ENCODE peak calls at places on chromosomes 4 and X, in eight cellular contexts. P is stomach, L is glutamatergic neuron, U is epithelial cell of esophagus, S is fibroblast of lung, I is lower lobe of right lung, G is A549, O is WTC11. W is an unnamed sample.

GRCh38 chr4:107685740-107686139 is 34.3 kb downstream of the PAPSS1 start:
- DNase-seq in L (no peak), U (peak; percentile 51), O (no peak), G (no peak), S (no peak), I (no peak), P (no peak), W (no peak)

GRCh38 chr4:147078362-147078761 is 132.7 kb upstream of the TTC29 start:
- DNase-seq in S (peak; percentile 40), O (no peak), G (no peak), P (no peak), U (no peak), L (no peak), I (no peak), W (no peak)

GRCh38 chr4:74555231-74555630 is 110.3 kb downstream of the AREG start:
- DNase-seq in U (peak; percentile 67), P (no peak), O (no peak), G (peak; percentile 40), I (no peak), S (no peak), L (no peak), W (no peak)

GRCh38 chrX:40644175-40644574 is 3.2 kb downstream of the CXorf38 start:
- DNase-seq in G (no peak), U (no peak), S (peak; percentile 75), L (no peak), P (no peak), O (no peak), I (no peak), W (no peak)

GRCh38 chrX:68508799-68509198 is 9.9 kb downstream of the YIPF6 start:
- DNase-seq in O (no peak), S (no peak), P (no peak), I (no peak), U (peak; percentile 19), G (peak; percentile 52), L (no peak), W (no peak)

GRCh38 chr4:84917087-84917821 is 49.2 kb downstream of the WDFY3 start:
- DNase-seq in P (no peak), I (no peak), L (no peak), O (no peak), U (no peak), G (no peak), S (no peak), W (no peak)

GRCh38 chr4:168928346-168928745 is 81.7 kb downstream of the CBR4 start:
- DNase-seq in L (no peak), I (no peak), U (peak; percentile 54), G (no peak), S (no peak), O (no peak), P (no peak), W (no peak)

GRCh38 chr4:100954048-100954447 is 393.3 kb downstream of the PPP3CA start:
- DNase-seq in S (no peak), P (no peak), I (no peak), O (no peak), L (no peak), G (no peak), U (no peak), W (no peak)

GRCh38 chrX:53320543-53321215 is 39.3 kb upstream of the IQSEC2 start:
- DNase-seq in G (no peak), O (no peak), S (no peak), I (peak; percentile 48), P (peak; percentile 36), L (peak; percentile 24), U (no peak), W (no peak)

GRCh38 chrX:13144927-13145659 is 100.7 kb upstream of the FAM9C start:
- DNase-seq in I (no peak), U (no peak), O (no peak), P (no peak), G (no peak), S (no peak), L (no peak), W (no peak)

GRCh38 chr4:561456-561855 is 14.6 kb downstream of the TMEM271 start:
- DNase-seq in G (no peak), L (no peak), U (no peak), I (no peak), P (no peak), O (no peak), S (no peak), W (no peak)

GRCh38 chr4:71270901-71271300 is 67.9 kb upstream of the SLC4A4 start:
- DNase-seq in P (peak; percentile 33), O (peak; percentile 57), L (peak; percentile 63), U (peak; percentile 40), G (peak; percentile 46), S (peak; percentile 62), I (no peak), W (peak; percentile 27)

GRCh38 chr4:57071340-57071739 is 38.8 kb downstream of the IGFBP7 start:
- DNase-seq in L (no peak), P (no peak), I (no peak), U (peak; percentile 68), O (no peak), G (no peak), S (peak; percentile 47), W (no peak)

GRCh38 chrX:10169180-10169579 is 12.4 kb downstream of the CLCN4 start:
- DNase-seq in S (no peak), P (no peak), O (no peak), I (no peak), G (no peak), U (no peak), L (no peak), W (no peak)
- TF ChIP-seq CTCF in S (no peak), P (no peak), O (no peak), I (no peak), G (no peak), U (no peak), L (no peak), W (no peak)

GRCh38 chr4:112330921-112331320 is 33.8 kb downstream of the ALPK1 start:
- DNase-seq in I (no peak), P (no peak), L (no peak), U (no peak), G (no peak), S (no peak), O (no peak), W (no peak)

GRCh38 chr4:112325522-112325921 is 28.4 kb downstream of the ALPK1 start:
- DNase-seq in I (no peak), U (no peak), P (no peak), G (no peak), O (no peak), L (no peak), S (no peak), W (no peak)

GRCh38 chr4:112332398-112332797 is 35.2 kb downstream of the ALPK1 start:
- DNase-seq in P (no peak), S (no peak), I (no peak), O (no peak), G (no peak), L (no peak), U (no peak), W (no peak)

GRCh38 chr4:112329672-112330372 is 32.7 kb downstream of the ALPK1 start:
- DNase-seq in S (no peak), I (no peak), O (no peak), G (no peak), U (no peak), P (no peak), L (no peak), W (no peak)

GRCh38 chr4:112327950-112328349 is 30.8 kb downstream of the ALPK1 start:
- DNase-seq in L (no peak), P (no peak), O (no peak), G (peak; percentile 27), U (peak; percentile 67), I (no peak), S (peak; percentile 79), W (no peak)
- TF ChIP-seq CTCF in L (peak; percentile 56), P (peak; percentile 24), O (peak; percentile 36), G (peak; percentile 51), U (peak; percentile 50), I (peak; percentile 37), S (peak; percentile 55), W (peak; percentile 75)

GRCh38 chr4:173522160-173522873 is 7.7 kb downstream of the HAND2 start:
- DNase-seq in L (peak; percentile 83), G (no peak), O (peak; percentile 67), U (peak; percentile 36), I (no peak), P (peak; percentile 55), S (peak; percentile 90), W (no peak)

GRCh38 chr4:173524218-173525117 is 5.6 kb downstream of the HAND2 start:
- DNase-seq in P (no peak), O (no peak), U (no peak), I (no peak), G (no peak), S (no peak), L (no peak), W (no peak)

GRCh38 chr4:173521474-173522159 is 8.4 kb downstream of the HAND2 start:
- DNase-seq in O (no peak), S (no peak), L (peak; percentile 40), P (no peak), U (no peak), G (no peak), I (no peak), W (no peak)

GRCh38 chr4:173520921-173521473 is 9.0 kb downstream of the HAND2 start:
- DNase-seq in S (no peak), O (no peak), L (no peak), G (no peak), I (no peak), U (no peak), P (no peak), W (no peak)

DNA sequence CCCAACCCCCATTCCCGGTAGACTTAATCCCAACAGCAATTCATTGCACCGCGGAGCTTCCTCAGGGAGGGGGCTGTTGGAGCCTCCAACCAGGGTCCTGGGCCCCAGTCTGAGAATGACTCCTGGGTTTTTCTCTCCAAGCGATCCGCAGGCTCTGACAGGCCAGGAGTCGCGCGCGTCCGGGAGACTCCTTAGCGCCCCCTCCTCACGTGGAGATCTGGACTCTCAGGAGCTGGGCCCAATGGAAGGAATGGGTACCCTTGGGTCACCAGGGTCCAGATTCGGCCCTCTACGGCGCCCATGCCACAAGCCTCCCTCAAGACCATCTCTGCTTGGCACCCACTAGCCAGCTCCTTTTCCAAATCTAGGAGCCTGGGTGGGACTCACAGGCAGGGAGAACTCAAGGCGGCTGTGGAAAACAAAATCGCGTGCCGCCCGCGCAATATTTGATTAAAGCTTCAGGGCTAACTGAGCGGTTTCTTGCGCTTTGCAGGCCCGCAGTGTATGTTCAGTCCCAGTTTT is 7.1 kb downstream of the HAND2 start:
- DNase-seq in G (no peak), U (no peak), I (no peak), S (no peak), L (no peak), O (no peak), P (no peak), W (no peak)
- TF ChIP-seq CTCF in G (no peak), U (no peak), I (no peak), S (no peak), L (no peak), O (no peak), P (no peak), W (no peak)

GRCh38 chrX:47358387-47359065 is 11.9 kb upstream of the ZNF157 start:
- DNase-seq in S (no peak), I (no peak), G (no peak), O (no peak), U (no peak), L (no peak), P (no peak), W (no peak)

GRCh38 chrX:47366051-47366722 is 4.2 kb upstream of the ZNF157 start:
- DNase-seq in I (peak; percentile 66), S (peak; percentile 75), O (peak; percentile 71), U (peak; percentile 76), P (peak; percentile 47), L (peak; percentile 66), G (peak; percentile 89), W (peak; percentile 67)

GRCh38 chrX:47360423-47361179 is 9.8 kb upstream of the ZNF157 start:
- DNase-seq in I (no peak), O (no peak), G (no peak), L (no peak), U (no peak), S (no peak), P (no peak), W (no peak)

GRCh38 chrX:47361538-47362511 is 8.6 kb upstream of the ZNF157 start:
- DNase-seq in O (peak; percentile 78), G (peak; percentile 92), I (peak; percentile 75), S (peak; percentile 94), P (peak; percentile 61), L (peak; percentile 62), U (peak; percentile 92), W (peak; percentile 54)
- TF ChIP-seq CTCF in O (no peak), G (no peak), I (no peak), S (no peak), P (no peak), L (no peak), U (no peak), W (no peak)